ENCODE peak calls at places on chromosome 17, in four cellular contexts. I is HepG2, S is fibroblast of lung, N is GM23248. Z is an unnamed sample.

GRCh38 chr17:8117980-8118768 is at the start of gene ALOXE3:
- DNase-seq in I (peak), N (peak), S (peak), Z (peak)

GRCh38 chr17:70808596-70808995 is 639.3 kb downstream of the KCNJ2 start:
- DNase-seq in I (no peak), N (no peak), S (no peak), Z (peak)

GRCh38 chr17:61330174-61331150 is 69.2 kb upstream of the TBX2 start:
- DNase-seq in S (no peak), N (no peak), I (no peak), Z (no peak)

GRCh38 chr17:71110326-71110725 is 941.0 kb downstream of the KCNJ2 start:
- DNase-seq in N (no peak), S (no peak), I (no peak), Z (peak)

GRCh38 chr17:60229189-60229802 is 79.5 kb downstream of the CA4 start:
- DNase-seq in I (no peak), S (peak), N (peak), Z (peak)

GRCh38 chr17:30113213-30113612 is 3.4 kb upstream of the NSRP1 start:
- DNase-seq in S (peak), I (peak), N (no peak), Z (no peak)

GRCh38 chr17:65629234-65629690 is 67.8 kb upstream of the AXIN2 start:
- DNase-seq in I (no peak), N (no peak), S (peak), Z (no peak)

GRCh38 chr17:8154608-8155152 is 2.5 kb upstream of the PER1 start:
- DNase-seq in I (no peak), N (no peak), S (no peak), Z (no peak)

GRCh38 chr17:12961655-12962054 is 56.2 kb downstream of the ELAC2 start:
- DNase-seq in I (no peak), N (no peak), S (no peak), Z (no peak)

GRCh38 chr17:78137392-78138203 is 7.0 kb downstream of the TMC8 start:
- DNase-seq in S (no peak), I (no peak), N (no peak), Z (no peak)

GRCh38 chr17:35866356-35866950 is 2.2 kb downstream of the HEATR9 start:
- DNase-seq in I (peak), N (peak), S (peak), Z (no peak)

GRCh38 chr17:986322-986929 is 6.8 kb upstream of the NXN start:
- DNase-seq in S (no peak), I (peak), N (no peak), Z (no peak)

GRCh38 chr17:17180741-17181525 is 25.2 kb downstream of the PLD6 start:
- DNase-seq in S (no peak), I (no peak), N (no peak), Z (no peak)

GRCh38 chr17:67546578-67547527 is 169.8 kb downstream of the PITPNC1 start:
- DNase-seq in N (peak), I (no peak), S (peak), Z (no peak)

DNA sequence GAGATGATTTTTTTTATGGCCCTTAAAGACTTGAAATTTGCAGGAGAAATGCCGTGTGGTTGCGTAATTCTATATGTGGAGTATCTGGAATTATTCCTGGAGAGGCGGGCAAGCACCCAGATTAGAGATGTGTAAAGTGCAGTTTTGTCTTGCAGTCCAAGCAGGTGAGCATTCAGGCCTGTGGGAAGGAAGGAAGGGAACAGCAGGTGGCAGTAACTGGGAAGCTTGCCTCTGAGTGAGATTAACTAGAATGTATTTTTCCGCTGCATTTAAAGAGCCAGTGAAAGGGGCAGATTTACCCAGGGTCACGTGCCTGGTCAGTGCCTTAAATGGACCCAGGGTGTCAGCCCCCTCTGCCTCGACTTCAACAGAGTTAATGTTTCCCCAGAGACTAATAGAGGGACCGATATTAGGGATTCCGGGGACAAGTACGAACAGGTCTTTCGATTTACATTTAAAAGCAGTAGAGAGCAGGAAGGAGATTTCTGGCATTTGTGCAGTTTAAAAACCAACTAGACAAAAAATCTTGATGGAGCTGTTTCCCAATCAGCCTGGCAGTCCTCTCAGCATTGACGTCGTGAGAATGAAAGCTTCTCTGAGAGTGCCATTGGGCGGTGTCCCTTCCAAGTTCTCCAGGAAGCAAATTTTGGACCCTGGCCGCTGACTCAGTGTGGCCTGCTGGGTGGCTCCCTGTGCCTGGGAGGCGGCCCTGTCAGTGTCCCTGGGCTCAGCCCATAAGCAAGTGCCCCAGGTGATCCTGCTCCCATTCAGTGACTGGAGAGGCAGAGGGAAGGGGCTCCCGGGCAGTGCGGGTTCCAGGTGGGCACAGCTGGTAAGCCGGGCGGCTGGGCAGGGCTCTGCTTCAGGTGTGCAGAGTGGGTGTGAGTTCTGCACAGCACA is 38.2 kb downstream of the KSR1 start:
- DNase-seq in I (peak), N (peak), S (peak), Z (peak)
- H3K9ac ChIP-seq in I (peak), N (peak), S (no peak), Z (peak)

GRCh38 chr17:40178021-40178601 is 841 bp downstream of the RAPGEFL1 start:
- DNase-seq in I (no peak), N (no peak), S (no peak), Z (no peak)
- H3K9ac ChIP-seq in I (no peak), N (no peak), S (no peak), Z (no peak)

DNA sequence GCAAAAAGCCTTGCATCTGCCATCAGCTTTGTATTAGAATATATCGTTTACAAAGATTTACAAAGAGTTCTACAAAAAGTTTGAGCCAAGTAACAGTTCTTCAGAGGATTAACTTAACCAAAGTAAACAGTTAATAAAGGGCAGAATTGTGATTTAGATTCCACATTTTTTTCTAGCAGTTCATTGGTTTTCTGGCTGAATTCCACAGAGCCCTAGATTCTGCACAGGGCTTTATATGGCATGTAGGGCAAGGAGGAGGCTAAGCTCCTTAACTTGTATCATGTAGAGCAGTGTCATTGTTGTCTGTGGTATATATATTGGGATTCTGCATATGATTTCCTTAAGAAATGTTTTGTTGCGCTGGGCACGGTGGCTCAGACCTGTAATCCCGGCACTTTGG is 29.4 kb downstream of the UTP18 start:
- DNase-seq in N (no peak), I (no peak), S (no peak), Z (no peak)
- H3K9ac ChIP-seq in N (no peak), I (no peak), S (no peak), Z (no peak)

GRCh38 chr17:76797441-76797840 is 59.5 kb downstream of the MFSD11 start:
- DNase-seq in N (no peak), S (no peak), I (no peak), Z (no peak)

GRCh38 chr17:76793775-76794174 is 55.9 kb downstream of the MFSD11 start:
- DNase-seq in S (peak), I (peak), N (peak), Z (peak)

GRCh38 chr17:76792348-76792747 is 54.4 kb downstream of the MFSD11 start:
- DNase-seq in N (no peak), S (no peak), I (no peak), Z (no peak)

GRCh38 chr17:76791053-76791980 is 53.4 kb downstream of the MFSD11 start:
- DNase-seq in S (peak), I (peak), N (peak), Z (no peak)

DNA sequence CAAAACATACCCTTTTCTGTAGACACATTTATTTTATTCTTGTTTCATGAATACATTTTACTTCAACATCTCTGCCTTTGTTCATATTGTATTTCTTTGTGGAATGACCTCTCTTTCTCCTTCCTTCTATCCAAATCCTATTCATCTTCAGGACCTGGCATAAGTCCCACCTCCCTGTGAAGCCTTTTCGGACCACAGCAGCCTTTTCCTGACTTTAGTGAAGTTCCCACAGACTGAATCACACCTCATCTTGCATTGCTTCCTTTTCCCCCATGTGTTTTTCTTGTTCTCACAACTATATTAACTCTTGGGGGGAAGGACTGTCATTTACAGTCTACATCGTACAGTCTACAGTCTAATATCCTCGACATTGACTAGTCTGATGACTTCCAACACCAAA is 58.2 kb downstream of the MFSD11 start:
- DNase-seq in S (peak), N (no peak), I (no peak), Z (no peak)
- H3K9ac ChIP-seq in S (no peak), N (no peak), I (no peak), Z (no peak)

DNA sequence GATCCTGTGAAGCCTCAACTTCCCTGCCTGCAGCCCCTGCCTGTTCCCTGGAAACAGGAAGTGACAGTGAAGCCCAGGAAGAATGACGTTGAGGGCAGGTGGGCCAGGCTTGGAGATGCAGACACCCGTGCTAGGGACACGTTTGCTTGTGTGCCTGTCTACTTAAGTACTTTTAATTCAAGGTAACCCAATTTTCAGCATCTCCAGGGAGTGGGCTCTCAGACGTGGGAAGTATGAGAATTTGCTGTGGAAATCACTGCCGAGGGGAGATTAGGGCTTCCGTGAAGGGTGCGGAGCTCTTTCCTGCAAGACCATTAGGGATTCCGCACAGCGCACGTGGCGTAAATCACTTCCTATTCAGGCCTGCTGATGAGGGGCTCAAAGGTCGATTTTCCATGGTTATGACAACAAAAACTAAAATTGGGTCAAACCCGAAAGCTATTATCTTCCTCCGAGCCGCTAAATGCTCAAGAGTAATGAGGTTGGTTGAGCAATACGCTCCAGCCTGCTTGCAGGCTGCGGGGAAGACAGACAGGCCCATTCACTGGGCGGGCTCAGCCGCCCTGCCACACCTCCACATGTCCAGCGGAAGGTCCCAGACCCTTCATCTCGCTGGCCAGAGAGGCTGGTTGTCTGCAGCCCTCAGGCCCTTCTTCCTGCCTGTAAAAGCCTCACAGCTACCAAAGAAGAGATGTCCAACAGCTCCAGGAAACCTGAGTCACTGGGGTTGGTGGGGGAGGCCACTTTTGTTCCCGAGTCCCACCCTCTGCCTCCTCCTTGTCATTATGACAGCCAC is 109.9 kb downstream of the RBFOX3 start:
- DNase-seq in I (no peak), S (no peak), N (no peak), Z (no peak)
- H3K9ac ChIP-seq in I (no peak), S (no peak), N (no peak), Z (no peak)

DNA sequence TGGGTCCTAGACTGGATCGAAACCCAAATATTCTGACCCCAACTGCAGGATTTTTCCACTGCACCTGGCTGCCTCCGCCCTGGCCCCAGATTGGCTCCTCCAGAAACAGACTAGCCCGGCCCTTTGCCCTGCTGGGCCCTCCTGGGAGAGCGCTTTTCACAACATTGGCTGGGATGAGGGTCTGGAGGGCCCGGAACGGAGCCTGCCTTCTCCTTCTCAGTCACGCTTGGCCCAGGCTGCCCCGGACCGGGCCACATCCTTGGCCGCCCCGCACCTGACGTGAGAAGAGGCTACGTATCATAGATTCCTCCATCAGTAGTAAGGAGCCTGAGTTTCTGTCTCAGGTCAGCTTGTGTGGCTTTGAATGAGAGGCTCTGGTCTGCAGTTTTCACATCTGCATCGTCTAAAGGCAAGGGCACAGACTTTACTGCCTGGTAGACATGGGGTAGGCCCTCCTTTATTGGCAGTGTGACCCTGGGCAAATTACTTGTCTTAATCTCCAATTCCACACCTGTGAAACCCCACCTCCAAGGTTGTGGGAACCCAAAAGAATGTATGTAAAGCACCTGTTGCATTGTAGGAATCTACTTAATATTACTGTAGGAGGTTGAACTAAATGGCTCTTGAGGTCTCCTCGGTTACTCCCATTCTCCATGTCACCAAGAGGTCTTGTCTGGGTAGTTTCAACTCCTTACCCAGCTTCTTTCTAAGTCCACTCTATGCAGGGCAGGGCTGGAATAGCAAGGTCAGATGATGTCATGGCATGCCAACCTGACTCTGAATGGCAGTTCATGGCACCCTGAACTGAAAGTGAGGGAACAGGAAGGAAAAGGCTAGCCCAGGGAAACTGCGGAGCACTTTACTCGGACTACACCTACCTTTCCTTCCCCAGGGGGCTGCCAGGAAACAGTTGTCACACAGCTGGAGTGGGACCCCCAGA is 666 bp downstream of the LRRC3C start:
- DNase-seq in I (peak), N (peak), S (peak), Z (no peak)
- H3K9ac ChIP-seq in I (peak), N (peak), S (peak), Z (peak)

DNA sequence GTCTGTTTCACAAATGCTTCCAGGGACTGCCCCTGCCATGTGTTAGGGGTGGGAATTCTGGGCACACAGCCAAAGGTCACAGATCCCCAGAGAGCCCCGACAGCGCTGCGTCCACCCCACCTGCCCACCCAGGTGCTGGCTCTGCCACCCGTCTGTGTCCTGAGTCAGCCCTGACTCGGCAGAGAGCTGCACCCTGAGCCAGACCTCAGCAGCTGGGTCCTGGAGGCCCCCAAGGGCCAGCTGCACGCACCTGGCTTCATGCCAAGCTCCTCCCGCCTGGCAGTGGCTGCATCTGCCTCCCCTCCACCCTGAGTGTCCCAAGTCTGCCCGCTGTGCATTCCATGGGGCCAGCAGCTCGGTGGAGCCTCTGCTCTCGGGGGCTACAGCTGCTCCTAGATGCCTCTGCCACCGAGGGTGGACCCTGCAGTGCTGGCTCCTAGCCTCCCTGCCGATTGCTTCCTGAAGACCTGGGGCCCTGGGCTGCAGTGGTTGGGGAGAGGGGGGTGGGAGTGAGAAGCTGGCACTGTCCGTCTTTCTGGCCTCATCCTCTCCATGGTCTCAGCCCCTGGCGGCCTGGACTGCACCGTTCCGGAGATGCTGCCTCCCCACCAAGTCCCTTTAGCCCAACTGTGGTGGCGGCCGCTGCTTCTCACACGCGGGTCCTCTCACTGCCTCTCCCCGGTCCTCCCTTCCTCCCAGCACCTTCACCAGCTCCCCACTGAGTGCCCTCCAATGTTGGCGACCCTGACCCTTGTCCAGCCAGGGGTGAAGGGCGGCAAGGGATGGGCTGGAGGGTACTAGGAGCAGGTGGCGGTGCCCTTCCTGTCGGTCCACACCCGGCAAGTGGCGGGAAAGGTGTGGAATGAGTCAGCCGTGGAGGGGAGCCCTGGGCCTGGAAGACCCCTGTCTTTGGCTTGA is 3.0 kb downstream of the SECTM1 start:
- DNase-seq in N (peak), S (peak), I (peak), Z (no peak)
- H3K9ac ChIP-seq in N (no peak), S (no peak), I (peak), Z (no peak)

GRCh38 chr17:64300566-64300965 is 37.5 kb upstream of the TEX2 start:
- DNase-seq in S (no peak), I (no peak), N (no peak), Z (no peak)
- H3K9ac ChIP-seq in S (no peak), I (no peak), N (no peak), Z (no peak)

DNA sequence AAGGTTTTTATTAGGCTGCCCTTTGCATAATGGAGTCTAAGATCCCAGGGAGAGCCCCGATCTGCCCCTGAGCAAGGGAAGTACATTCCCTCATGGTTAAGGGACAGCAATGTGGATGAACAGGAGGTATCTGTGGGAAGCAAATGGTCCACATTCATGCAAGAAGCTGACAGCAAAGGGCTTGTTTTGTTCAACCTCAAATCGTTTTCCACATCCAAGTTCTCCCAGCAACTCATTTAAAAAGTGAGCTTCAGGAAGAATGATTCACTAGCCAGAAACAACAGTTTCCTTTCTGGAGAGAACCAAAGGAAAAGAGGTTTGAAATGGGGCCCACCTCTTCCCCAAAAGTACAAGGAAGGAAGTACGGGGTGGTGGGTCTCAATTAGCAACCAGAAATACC is 9.4 kb downstream of the HSPB9 start:
- DNase-seq in I (no peak), S (peak), N (peak), Z (no peak)
- H3K9ac ChIP-seq in I (no peak), S (no peak), N (peak), Z (no peak)

DNA sequence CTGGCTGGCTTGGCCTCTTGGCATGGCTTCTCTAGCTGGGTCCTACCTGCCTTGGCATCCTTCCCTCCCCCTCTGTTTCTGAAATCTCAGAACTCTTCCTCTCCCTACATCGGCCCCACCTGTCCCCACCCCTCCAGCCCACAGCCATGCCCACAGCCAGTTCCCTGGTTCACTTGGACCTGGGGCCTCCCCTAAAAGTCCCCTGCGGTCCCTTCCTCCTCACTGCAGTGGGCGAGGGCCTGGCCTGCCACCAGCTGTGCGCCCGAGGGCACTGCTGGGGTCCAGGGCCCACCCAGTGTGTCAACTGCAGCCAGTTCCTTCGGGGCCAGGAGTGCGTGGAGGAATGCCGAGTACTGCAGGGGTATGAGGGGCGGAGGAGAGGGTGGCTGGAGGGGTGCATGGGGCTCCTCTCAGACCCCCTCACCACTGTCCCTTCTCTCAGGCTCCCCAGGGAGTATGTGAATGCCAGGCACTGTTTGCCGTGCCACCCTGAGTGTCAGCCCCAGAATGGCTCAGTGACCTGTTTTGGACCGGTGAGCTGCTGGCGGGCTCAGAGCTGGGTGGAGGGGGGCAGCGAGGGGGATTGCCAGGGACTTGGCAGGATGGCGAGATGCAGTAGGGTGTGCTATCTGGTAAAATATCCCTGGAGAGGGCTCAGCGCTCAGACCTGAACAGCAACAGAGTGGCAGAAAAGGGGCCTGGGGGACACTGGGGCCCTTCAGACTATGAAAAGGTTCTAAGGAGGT is 14.1 kb downstream of the MIEN1 start:
- DNase-seq in I (no peak), N (no peak), S (no peak), Z (no peak)
- H3K9ac ChIP-seq in I (no peak), N (no peak), S (no peak), Z (no peak)

Z was measured in HCT116.